ENCODE peak calls at places on chromosomes 13 and 19, in seven cellular contexts. I, K, E, J, U, R and Q are unnamed samples.

GRCh38 chr19:33798701-33799111 is 2.0 kb downstream of the KCTD15 start:
- DNase-seq in I (no peak), K (no peak), E (peak; percentile 27), J (no peak), U (no peak), R (no peak), Q (no peak)

GRCh38 chr19:23561341-23561740 is 125.7 kb downstream of the ZNF675 start:
- DNase-seq in I (no peak), K (no peak), E (no peak), J (no peak), U (no peak), R (no peak), Q (no peak)

GRCh38 chr19:13401388-13401787 is 104.9 kb downstream of the CACNA1A start:
- DNase-seq in I (no peak), K (no peak), E (peak; percentile 46), J (no peak), U (peak; percentile 40), R (peak; percentile 69), Q (no peak)

GRCh38 chr19:49224856-49225255 is 67.3 kb downstream of the TRPM4 start:
- DNase-seq in I (peak; percentile 71), K (no peak), E (peak; percentile 57), J (peak; percentile 62), U (peak; percentile 90), R (peak; percentile 53), Q (peak; percentile 27)

GRCh38 chr13:32471187-32471922 is 43.4 kb upstream of the N4BP2L1 start:
- DNase-seq in I (no peak), K (no peak), E (peak; percentile 67), J (no peak), U (no peak), R (no peak), Q (no peak)

GRCh38 chr19:57558525-57558924 is 1.1 kb downstream of the ZNF550 start:
- DNase-seq in I (no peak), K (no peak), E (peak; percentile 35), J (no peak), U (no peak), R (no peak), Q (no peak)

GRCh38 chr13:91719033-91719432 is 320.6 kb downstream of the GPC5 start:
- DNase-seq in I (no peak), K (no peak), E (peak; percentile 14), J (peak; percentile 61), U (peak; percentile 0), R (no peak), Q (peak; percentile 36)

GRCh38 chr19:45467456-45468158 is at the start of gene FOSB:
- DNase-seq in I (peak; percentile 98), K (peak; percentile 97), E (peak; percentile 92), J (peak; percentile 94), U (peak; percentile 98), R (peak; percentile 92), Q (peak; percentile 97)

GRCh38 chr13:113992276-113993005 is 18.6 kb upstream of the C13orf46 start:
- DNase-seq in I (no peak), K (no peak), E (no peak), J (peak; percentile 8), U (no peak), R (no peak), Q (no peak)

GRCh38 chr19:28615546-28615916 is 597.4 kb downstream of the UQCRFS1 start:
- DNase-seq in I (no peak), K (no peak), E (no peak), J (no peak), U (no peak), R (no peak), Q (no peak)

GRCh38 chr13:40464349-40464748 is 202.1 kb downstream of the FOXO1 start:
- DNase-seq in I (no peak), K (peak; percentile 39), E (no peak), J (no peak), U (no peak), R (no peak), Q (no peak)

GRCh38 chr13:60623131-60623530 is 226.1 kb downstream of the TDRD3 start:
- DNase-seq in I (no peak), K (no peak), E (no peak), J (no peak), U (no peak), R (no peak), Q (no peak)

GRCh38 chr19:28358604-28359003 is 854.3 kb downstream of the UQCRFS1 start:
- DNase-seq in I (no peak), K (no peak), E (no peak), J (no peak), U (no peak), R (no peak), Q (no peak)

GRCh38 chr13:31631071-31631470 is 108.3 kb upstream of the RXFP2 start:
- DNase-seq in I (no peak), K (no peak), E (no peak), J (no peak), U (no peak), R (no peak), Q (no peak)

GRCh38 chr19:42172261-42172660 is 40.0 kb upstream of the POU2F2 start:
- DNase-seq in I (no peak), K (no peak), E (no peak), J (no peak), U (no peak), R (no peak), Q (no peak)

GRCh38 chr19:20182232-20182785 is 15.3 kb downstream of the ZNF486 start:
- DNase-seq in I (no peak), K (no peak), E (no peak), J (no peak), U (no peak), R (no peak), Q (no peak)

GRCh38 chr19:30481823-30482222 is 109.6 kb downstream of the ZNF536 start:
- DNase-seq in I (no peak), K (no peak), E (no peak), J (no peak), U (no peak), R (no peak), Q (no peak)

GRCh38 chr19:16340092-16340491 is 15.5 kb downstream of the KLF2 start:
- DNase-seq in I (no peak), K (no peak), E (peak; percentile 61), J (no peak), U (peak; percentile 39), R (no peak), Q (no peak)

GRCh38 chr13:43448605-43449004 is 338.2 kb downstream of the ENOX1 start:
- DNase-seq in I (no peak), K (no peak), E (no peak), J (no peak), U (no peak), R (no peak), Q (no peak)

GRCh38 chr19:17244618-17245534 is 843 bp downstream of the NR2F6 start:
- DNase-seq in I (peak; percentile 50), K (no peak), E (no peak), J (peak; percentile 42), U (no peak), R (no peak), Q (peak; percentile 33)

DNA sequence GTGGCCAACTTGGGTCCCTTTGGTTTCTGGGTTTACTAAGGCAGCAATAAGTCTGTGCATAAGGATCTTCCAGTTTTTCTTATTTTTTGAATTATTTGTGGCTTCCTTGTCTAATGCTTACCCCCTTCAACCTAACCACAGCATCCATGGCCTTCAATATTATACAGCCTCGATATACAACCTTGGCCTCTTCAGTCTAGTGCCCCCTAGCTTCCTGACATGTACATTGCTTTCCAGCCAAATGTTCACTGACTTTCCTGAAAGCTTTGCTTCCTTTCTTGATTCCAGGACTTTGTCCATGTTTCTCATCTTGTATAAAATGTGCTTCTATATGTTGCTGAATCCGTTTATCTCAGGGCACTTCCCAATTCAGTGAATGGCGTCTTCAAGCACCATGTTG is 310.1 kb downstream of the OLFM4 start:
- DNase-seq in I (no peak), K (no peak), E (no peak), J (no peak), U (no peak), R (no peak), Q (no peak)
- TF ChIP-seq CTCF in I (no peak), K (no peak), E (no peak), J (no peak), U (no peak), R (no peak), Q (no peak)

GRCh38 chr19:6261883-6262282 is 17.9 kb downstream of the MLLT1 start:
- DNase-seq in I (no peak), K (no peak), E (no peak), J (no peak), U (no peak), R (no peak), Q (no peak)
- TF ChIP-seq POLR2A in I (no peak), K (no peak), E (no peak), J (no peak), U (no peak), R (no peak), Q (no peak)

GRCh38 chr19:9847087-9847671 is 12.1 kb downstream of the PIN1 start:
- DNase-seq in I (peak; percentile 58), K (no peak), E (peak; percentile 97), J (no peak), U (peak; percentile 70), R (peak; percentile 78), Q (peak; percentile 95)
- TF ChIP-seq CTCF in I (peak; percentile 23), K (no peak), E (peak; percentile 92), J (peak; percentile 24), U (peak; percentile 48), R (peak; percentile 74), Q (peak; percentile 78)

GRCh38 chr19:10544753-10545251 is 1.1 kb downstream of the ATG4D start:
- DNase-seq in I (peak; percentile 31), K (no peak), E (no peak), J (no peak), U (no peak), R (no peak), Q (peak; percentile 36)
- TF ChIP-seq POLR2A in I (no peak), K (peak; percentile 31), E (no peak), J (peak; percentile 40), U (no peak), R (no peak), Q (no peak)

DNA sequence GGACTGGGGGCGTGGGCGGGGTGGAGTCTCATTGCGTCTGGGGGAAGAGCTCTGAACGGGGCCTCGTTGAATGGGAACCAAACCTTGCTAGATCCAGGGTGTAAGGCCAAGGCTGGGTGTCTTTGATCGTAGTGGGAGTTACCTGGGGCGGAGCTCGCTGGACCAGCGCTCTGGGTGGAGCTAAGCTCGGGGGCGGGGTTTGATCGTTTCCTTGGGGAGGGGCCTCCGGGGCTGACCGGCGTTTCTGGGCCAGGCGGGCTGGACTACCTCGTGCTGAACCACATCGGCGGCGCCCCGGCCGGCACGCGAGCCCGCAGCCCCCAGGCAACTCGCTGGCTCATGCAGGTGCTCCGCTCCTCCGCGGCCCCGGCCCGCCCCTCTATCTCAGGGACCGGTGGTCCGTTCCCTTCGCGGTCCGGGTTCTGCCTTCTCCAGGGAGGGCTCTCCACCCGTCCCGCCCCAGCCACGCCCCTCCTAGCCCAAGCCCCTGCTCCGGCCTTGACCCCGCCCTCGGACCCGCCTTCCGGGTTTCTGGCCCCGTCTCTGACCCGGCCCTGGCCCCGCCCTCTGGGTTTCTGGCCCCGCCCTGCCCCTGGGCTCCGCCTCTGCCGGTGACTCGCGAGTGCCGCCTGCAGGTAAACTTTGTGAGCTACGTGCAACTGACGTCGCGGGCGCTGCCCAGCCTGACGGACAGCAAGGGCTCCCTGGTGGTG is 3.3 kb upstream of the RPL36 start:
- DNase-seq in I (peak; percentile 96), K (peak; percentile 98), E (peak; percentile 83), J (peak; percentile 100), U (peak; percentile 93), R (peak; percentile 96), Q (peak; percentile 98)
- TF ChIP-seq CTCF in I (peak; percentile 87), K (peak; percentile 87), E (peak; percentile 86), J (peak; percentile 73), U (peak; percentile 62), R (peak; percentile 96), Q (peak; percentile 72)